ENCODE peak calls at places on chromosomes 5 and 9, in five cellular contexts. G is AG09309, T is cardiac fibroblast, L is neural progenitor cell, K is fibroblast of lung. B is an unnamed sample.

GRCh38 chr5:129378961-129379360 is 81.1 kb upstream of the ADAMTS19 start:
- DNase-seq in T (no peak), G (no peak), K (no peak), L (no peak), B (no peak)

GRCh38 chr5:102749416-102750021 is 5.6 kb upstream of the PAM start:
- DNase-seq in K (no peak), T (no peak), L (no peak), G (no peak), B (no peak)

GRCh38 chr5:166992874-166993722 is 1298.3 kb upstream of the WWC1 start:
- DNase-seq in T (no peak), K (peak; percentile 55), L (peak; percentile 38), G (no peak), B (no peak)

GRCh38 chr5:158977642-158978041 is 122.1 kb downstream of the EBF1 start:
- DNase-seq in L (no peak), T (peak; percentile 35), K (no peak), G (no peak), B (no peak)

GRCh38 chr9:16410601-16411285 is 459.7 kb downstream of the BNC2 start:
- DNase-seq in G (no peak), L (no peak), T (peak; percentile 80), K (no peak), B (peak; percentile 48)

GRCh38 chr5:5589857-5590256 is 167.4 kb downstream of the ICE1 start:
- DNase-seq in L (no peak), T (no peak), K (no peak), G (no peak), B (no peak)

GRCh38 chr5:7495133-7495521 is 99.2 kb downstream of the ADCY2 start:
- DNase-seq in L (peak; percentile 15), G (no peak), T (no peak), K (no peak), B (no peak)

GRCh38 chr9:23829580-23830458 is 3.8 kb upstream of the ELAVL2 start:
- DNase-seq in T (peak; percentile 15), L (peak; percentile 77), G (no peak), K (peak; percentile 1), B (peak; percentile 31)

DNA sequence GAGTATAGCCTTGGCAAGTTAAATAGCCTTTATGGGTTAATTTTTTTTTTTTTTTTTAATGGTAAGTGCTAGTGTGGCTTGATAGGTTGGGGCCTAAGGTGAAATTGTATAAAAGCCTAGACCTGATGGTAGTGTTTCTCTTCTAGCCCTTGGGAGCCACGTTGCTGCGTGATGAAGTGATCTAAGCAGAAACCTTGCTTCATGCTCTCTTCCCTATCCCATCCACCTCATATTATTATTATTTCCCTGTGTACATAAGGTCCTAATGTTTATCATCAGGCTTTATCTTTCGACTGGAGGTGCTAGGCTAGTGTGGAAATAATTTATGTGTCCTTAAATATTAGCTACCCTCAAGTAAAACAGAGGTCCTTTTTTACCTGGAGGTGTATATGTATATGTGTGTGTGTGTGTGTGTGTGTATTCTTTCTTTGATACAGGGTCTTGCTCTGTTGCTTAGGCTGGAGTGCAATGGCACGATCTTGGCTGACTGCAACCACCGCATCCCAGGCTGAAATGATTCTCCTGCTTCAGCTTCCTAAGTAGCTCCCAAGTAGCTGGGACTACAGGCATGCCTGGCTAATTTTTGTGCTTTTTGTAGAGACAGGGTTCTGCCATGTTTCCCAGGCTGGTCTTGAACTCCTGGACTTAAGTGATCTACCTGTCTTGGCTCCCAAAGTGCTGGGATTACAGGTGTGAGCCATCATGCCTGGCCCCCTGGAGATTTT is 3.6 kb downstream of the UGCG start:
- DNase-seq in G (no peak), L (no peak), K (no peak), T (peak; percentile 54), B (no peak)
- TF ChIP-seq CTCF in G (no peak), L (no peak), K (no peak), T (no peak), B (no peak)

GRCh38 chr5:138339086-138339456 is 1.0 kb downstream of the FAM53C start:
- DNase-seq in L (peak; percentile 62), G (no peak), T (peak; percentile 28), K (peak; percentile 39), B (no peak)
- TF ChIP-seq CTCF in L (no peak), G (no peak), T (no peak), K (no peak), B (no peak)

DNA sequence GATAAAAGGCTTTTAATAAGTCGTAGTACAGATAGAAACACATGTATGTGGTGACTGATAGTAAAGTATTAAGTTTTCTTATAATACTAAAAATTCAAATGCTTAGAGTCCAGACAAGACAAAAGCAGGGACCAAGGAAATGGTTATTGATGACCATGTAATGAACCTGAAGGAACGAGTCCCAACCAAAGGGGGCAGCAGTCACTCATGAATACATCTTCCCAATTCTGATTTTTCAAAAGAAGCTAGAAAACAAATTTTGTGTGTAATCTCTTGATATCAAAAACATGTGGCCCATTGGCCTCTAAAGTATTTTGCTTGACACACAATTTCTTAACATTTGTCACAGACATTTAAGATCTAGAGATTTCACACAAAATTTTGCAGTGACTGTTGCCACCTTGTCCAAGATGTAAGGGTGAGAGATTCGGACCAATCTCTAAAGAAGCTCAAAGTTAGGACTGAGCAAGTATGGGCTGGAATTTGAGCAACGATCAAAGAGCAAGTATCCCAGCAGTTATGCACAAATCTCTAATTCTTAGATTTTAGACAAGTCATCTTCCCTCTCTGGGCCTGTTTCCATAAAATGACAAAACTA is 66.8 kb downstream of the ARL15 start:
- DNase-seq in L (peak; percentile 58), T (peak; percentile 69), G (no peak), K (peak; percentile 59), B (peak; percentile 42)
- TF ChIP-seq CTCF in L (peak; percentile 93), T (peak; percentile 75), G (peak; percentile 70), K (peak; percentile 82), B (peak; percentile 56)

DNA sequence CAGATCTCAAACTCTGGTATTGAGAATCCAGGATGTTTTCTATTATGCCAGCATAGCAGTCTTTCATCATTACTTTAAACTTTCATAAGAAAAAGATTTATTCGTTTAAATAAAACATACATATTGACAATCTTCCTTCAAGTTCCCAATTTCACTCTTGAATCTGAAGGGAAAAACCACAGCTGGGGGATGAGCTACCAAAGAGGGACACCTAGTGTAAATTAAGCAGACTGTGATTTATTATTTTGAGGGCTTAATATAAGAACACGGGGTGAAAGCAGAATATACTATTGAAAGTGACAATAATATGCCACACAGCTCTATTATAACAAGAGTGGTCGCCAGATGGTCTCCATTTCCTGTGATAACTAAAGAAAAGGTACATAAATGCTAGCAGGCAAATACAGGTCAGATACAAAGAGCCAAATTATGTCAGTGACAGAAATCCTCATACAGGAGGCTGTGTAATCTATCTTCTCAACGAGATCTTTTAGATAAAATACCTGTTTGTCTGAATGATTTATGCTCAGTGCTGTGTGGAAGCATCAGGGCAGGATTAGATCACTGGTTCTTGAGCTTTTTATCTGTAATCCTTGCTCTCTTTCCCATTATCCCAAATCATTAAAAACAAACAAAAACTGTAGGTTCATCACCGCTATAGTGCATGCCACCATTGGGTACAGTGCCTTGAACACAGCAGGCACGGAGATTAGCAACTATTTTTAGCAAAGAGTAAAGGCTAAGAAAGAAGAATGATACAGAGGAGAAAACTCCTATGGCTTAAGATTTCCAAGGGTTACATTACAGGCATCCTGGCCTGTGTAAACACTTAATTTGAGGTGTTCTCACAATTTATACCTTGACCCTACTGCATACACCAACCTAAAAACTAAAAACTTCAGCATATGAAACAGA is 116.6 kb downstream of the DROSHA start:
- DNase-seq in G (no peak), L (no peak), K (no peak), T (no peak), B (no peak)
- TF ChIP-seq CTCF in G (peak; percentile 32), L (no peak), K (no peak), T (no peak), B (no peak)

GRCh38 chr9:88587885-88588628 is 53.1 kb downstream of the NXNL2 start:
- DNase-seq in K (no peak), L (no peak), T (peak; percentile 64), G (no peak), B (no peak)

GRCh38 chr9:88596376-88596775 is 61.4 kb downstream of the NXNL2 start:
- DNase-seq in T (no peak), K (no peak), G (no peak), L (no peak), B (no peak)

GRCh38 chr9:88590558-88591146 is 55.7 kb downstream of the NXNL2 start:
- DNase-seq in T (no peak), G (no peak), K (no peak), L (peak; percentile 18), B (no peak)

GRCh38 chr9:88589656-88590055 is 54.7 kb downstream of the NXNL2 start:
- DNase-seq in G (no peak), L (no peak), T (no peak), K (no peak), B (no peak)

GRCh38 chr9:88593537-88594185 is 58.7 kb downstream of the NXNL2 start:
- DNase-seq in K (peak; percentile 83), T (peak; percentile 83), G (no peak), L (peak; percentile 52), B (peak; percentile 30)
- TF ChIP-seq CTCF in K (peak; percentile 78), T (peak; percentile 70), G (peak; percentile 65), L (peak; percentile 72), B (peak; percentile 56)

GRCh38 chr9:19470567-19470966 is 61.8 kb downstream of the ACER2 start:
- DNase-seq in K (no peak), T (no peak), G (no peak), L (no peak), B (no peak)

GRCh38 chr9:19471737-19472648 is 63.2 kb downstream of the ACER2 start:
- DNase-seq in L (peak; percentile 78), G (no peak), T (peak; percentile 70), K (peak; percentile 52), B (peak; percentile 38)

GRCh38 chr9:19470981-19471650 is 62.3 kb downstream of the ACER2 start:
- DNase-seq in L (no peak), T (no peak), G (no peak), K (peak; percentile 24), B (no peak)

GRCh38 chr9:19473605-19474004 is 64.8 kb downstream of the ACER2 start:
- DNase-seq in L (no peak), G (no peak), T (no peak), K (no peak), B (no peak)
- TF ChIP-seq CTCF in L (no peak), G (no peak), T (no peak), K (no peak), B (no peak)

GRCh38 chr5:141343953-141344463 is 379 bp downstream of the PCDHGA3 start:
- DNase-seq in T (no peak), L (no peak), G (no peak), K (no peak), B (no peak)
- TF ChIP-seq CTCF in T (no peak), L (no peak), G (no peak), K (no peak), B (no peak)

GRCh38 chr9:21070171-21070571 is 7.6 kb downstream of the IFNB1 start:
- DNase-seq in K (peak; percentile 96), L (peak; percentile 8), G (peak; percentile 85), T (peak; percentile 96), B (peak; percentile 90)
- TF ChIP-seq CTCF in K (peak; percentile 32), L (no peak), G (peak; percentile 19), T (peak; percentile 49), B (peak; percentile 9)

GRCh38 chr9:37635808-37636207 is 14.9 kb upstream of the FRMPD1 start:
- DNase-seq in L (no peak), G (no peak), K (no peak), T (no peak), B (no peak)
- TF ChIP-seq CTCF in L (no peak), G (no peak), K (no peak), T (no peak), B (no peak)